ENCODE peak calls at places on chromosomes 12 and 14, in four cellular contexts. Y is heart right ventricle, P is heart left ventricle, K is Peyer's patch. U is an unnamed sample.
A peak's percentile ranks its signal among the peaks of the same experiment; 100 is the strongest.

GRCh38 chr14:52067873-52068740 is 752 bp downstream of the NID2 start:
- DNase-seq in K (no peak), Y (peak; percentile 58), P (peak; percentile 49), U (no peak)

GRCh38 chr14:106286697-106287290 is 760.4 kb downstream of the TMEM121 start:
- DNase-seq in Y (no peak), P (no peak), K (no peak), U (no peak)

GRCh38 chr14:54686219-54686870 is 119.4 kb downstream of the SAMD4A start:
- DNase-seq in Y (no peak), K (no peak), P (peak; percentile 79), U (no peak)

GRCh38 chr12:99154264-99154982 is 493.1 kb upstream of the GARIN6 start:
- DNase-seq in Y (no peak), P (peak; percentile 20), K (no peak), U (peak; percentile 7)

GRCh38 chr12:80272516-80272915 is 171.5 kb upstream of the PTPRQ start:
- DNase-seq in Y (no peak), P (no peak), K (no peak), U (no peak)

GRCh38 chr12:99393763-99394162 is 253.8 kb upstream of the GARIN6 start:
- DNase-seq in P (no peak), K (no peak), Y (no peak), U (no peak)

GRCh38 chr12:45350861-45351260 is 135.0 kb downstream of the ANO6 start:
- DNase-seq in P (no peak), K (no peak), Y (no peak), U (no peak)

GRCh38 chr12:78236264-78236663 is 405.6 kb downstream of the NAV3 start:
- DNase-seq in K (no peak), Y (no peak), P (no peak), U (no peak)

GRCh38 chr12:75852956-75853355 is 178.6 kb downstream of the PHLDA1 start:
- DNase-seq in Y (no peak), K (no peak), P (no peak), U (no peak)

GRCh38 chr12:25254271-25254880 is 3.6 kb upstream of the KRAS start:
- DNase-seq in P (no peak), K (no peak), Y (no peak), U (no peak)

GRCh38 chr14:54147758-54148157 is 191.1 kb upstream of the BMP4 start:
- DNase-seq in P (no peak), K (no peak), Y (no peak), U (no peak)

GRCh38 chr14:61491224-61491623 is 169.8 kb downstream of the PRKCH start:
- DNase-seq in K (no peak), Y (no peak), P (no peak), U (no peak)

GRCh38 chr12:121392325-121392716 is 7.6 kb upstream of the RNF34 start:
- DNase-seq in K (no peak), Y (no peak), P (no peak), U (no peak)

GRCh38 chr12:86264451-86265328 is 8.5 kb upstream of the MGAT4C start:
- DNase-seq in P (no peak), Y (peak; percentile 6), K (no peak), U (no peak)

GRCh38 chr12:114368685-114369084 is 37.3 kb downstream of the TBX5 start:
- DNase-seq in K (no peak), P (peak; percentile 18), Y (peak; percentile 19), U (no peak)

GRCh38 chr12:6792522-6793201 is 3.3 kb downstream of the CD4 start:
- DNase-seq in P (peak; percentile 42), Y (no peak), K (no peak), U (no peak)

GRCh38 chr14:56810341-56810740 is at the start of gene OTX2:
- DNase-seq in P (no peak), K (no peak), Y (no peak), U (no peak)

GRCh38 chr12:52636592-52637258 is 15.3 kb downstream of the KRT2 start:
- DNase-seq in K (no peak), Y (no peak), P (no peak), U (no peak)

GRCh38 chr12:120394483-120395367 is 25.8 kb upstream of the MSI1 start:
- DNase-seq in Y (no peak), P (no peak), K (no peak), U (peak; percentile 31)

GRCh38 chr14:93263416-93263815 is 56.4 kb downstream of the UBR7 start:
- DNase-seq in K (no peak), P (no peak), Y (no peak), U (no peak)

GRCh38 chr12:123363743-123364531 is 710 bp downstream of the SBNO1 start:
- DNase-seq in Y (peak; percentile 30), K (no peak), P (peak; percentile 10), U (no peak)

GRCh38 chr14:104112609-104113571 is 25.5 kb upstream of the KIF26A start:
- DNase-seq in P (no peak), Y (no peak), K (no peak), U (no peak)

GRCh38 chr12:124489915-124490583 is 77.4 kb downstream of the NCOR2 start:
- DNase-seq in K (no peak), P (no peak), Y (no peak), U (no peak)

GRCh38 chr14:106436310-106436905 is 910.0 kb downstream of the TMEM121 start:
- DNase-seq in P (no peak), Y (peak; percentile 33), K (peak; percentile 34), U (no peak)

GRCh38 chr14:72638021-72638420 is 255.9 kb downstream of the DPF3 start:
- DNase-seq in P (no peak), Y (no peak), K (no peak), U (peak; percentile 42)

GRCh38 chr12:98895086-98895651 is 250.1 kb downstream of the APAF1 start:
- DNase-seq in K (no peak), P (no peak), Y (no peak), U (no peak)

GRCh38 chr12:107405436-107405835 is 280.2 kb upstream of the PWP1 start:
- DNase-seq in Y (peak; percentile 48), P (peak; percentile 24), K (no peak), U (no peak)

GRCh38 chr14:100213956-100214767 is 24.8 kb upstream of the YY1 start:
- DNase-seq in P (peak; percentile 88), K (peak; percentile 93), Y (peak; percentile 92), U (peak; percentile 39)

GRCh38 chr14:103207038-103207403 is 83.8 kb downstream of the TNFAIP2 start:
- DNase-seq in K (peak; percentile 18), Y (peak; percentile 83), P (peak; percentile 71), U (no peak)

GRCh38 chr12:19244312-19244711 is 114.8 kb downstream of the PLEKHA5 start:
- DNase-seq in P (peak; percentile 18), K (no peak), Y (no peak), U (no peak)

GRCh38 chr14:54085841-54086240 is 129.2 kb upstream of the BMP4 start:
- DNase-seq in P (no peak), K (no peak), Y (no peak), U (no peak)

GRCh38 chr14:69259531-69260245 is at the start of gene GALNT16:
- DNase-seq in K (no peak), Y (peak; percentile 54), P (peak; percentile 43), U (no peak)
- H3K27me3 ChIP-seq in K (peaks cover 10% of the 10 kb centered on the region), Y (no peaks in the 10 kb centered on the region), P (peaks cover 62% of the 10 kb centered on the region), U (peaks cover 34% of the 10 kb centered on the region)

GRCh38 chr12:96327346-96327745 is 72.9 kb downstream of the CDK17 start:
- DNase-seq in K (peak; percentile 57), P (no peak), Y (no peak), U (no peak)
- H3K4me3 ChIP-seq in K (no peak overlapping the region), P (no peak overlapping the region), Y (no peak overlapping the region), U (no peak overlapping the region)

GRCh38 chr14:74419086-74419485 is 6.9 kb downstream of the SYNDIG1L start:
- DNase-seq in P (no peak), Y (no peak), K (no peak), U (no peak)
- H3K27me3 ChIP-seq in P (peaks cover 11% of the 10 kb centered on the region), Y (peaks cover 4% of the 10 kb centered on the region), K (no peaks in the 10 kb centered on the region), U (peaks cover 24% of the 10 kb centered on the region)

DNA sequence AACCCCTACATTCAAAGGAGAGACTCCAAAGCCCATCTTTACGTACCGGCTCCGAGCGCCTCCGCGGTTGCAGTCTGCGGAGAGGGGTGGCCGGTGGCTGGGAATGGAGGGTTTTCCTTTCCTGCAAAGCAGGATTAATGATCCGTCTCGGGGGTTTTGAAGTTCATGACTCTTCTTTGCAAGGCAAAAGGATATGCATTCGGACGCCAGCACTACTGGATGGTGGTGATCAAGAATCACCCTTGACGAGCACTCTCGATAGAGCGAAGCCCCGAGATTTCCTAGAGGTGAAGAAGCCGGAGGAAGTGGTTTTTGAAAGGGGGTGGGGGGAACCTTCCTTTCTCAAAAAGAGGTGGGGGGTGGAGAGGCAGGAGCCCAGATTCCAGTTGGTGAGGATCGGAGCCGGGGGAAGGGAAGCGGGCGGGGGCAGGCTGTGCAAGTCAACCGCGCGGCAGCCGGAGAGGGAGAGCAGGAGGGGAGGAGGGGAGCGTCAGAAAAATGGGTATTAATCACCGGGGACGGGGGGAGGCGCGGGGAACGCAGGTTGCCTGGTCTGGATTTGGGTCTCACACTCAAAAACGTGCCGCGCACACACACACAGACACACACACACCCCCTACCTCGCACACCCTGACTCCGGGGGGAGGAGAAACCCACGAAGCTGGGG is at the start of gene GRIN2B:
- DNase-seq in Y (no peak), P (no peak), K (no peak), U (peak; percentile 31)
- H3K4me3 ChIP-seq in Y (peak within 1 kb of the TSS; percentile 5), P (peak within 1 kb of the TSS; percentile 32), K (peak within 1 kb of the TSS; percentile 15), U (peak within 1 kb of the TSS; percentile 59)

GRCh38 chr14:59582845-59583509 is 6.4 kb upstream of the CCDC175 start:
- DNase-seq in K (no peak), P (no peak), Y (no peak), U (no peak)
- H3K27me3 ChIP-seq in K (no peaks in the 10 kb centered on the region), P (no peaks in the 10 kb centered on the region), Y (no peaks in the 10 kb centered on the region), U (no peaks in the 10 kb centered on the region)

GRCh38 chr14:95097385-95097784 is 59.9 kb downstream of the DICER1 start:
- DNase-seq in Y (no peak), P (no peak), K (no peak), U (no peak)
- H3K4me3 ChIP-seq in Y (no peak overlapping the region), P (no peak overlapping the region), K (no peak overlapping the region), U (no peak overlapping the region)

GRCh38 chr12:57909611-57910010 is 31.8 kb upstream of the ATP23 start:
- DNase-seq in K (no peak), P (no peak), Y (no peak), U (no peak)
- H3K27me3 ChIP-seq in K (no peaks in the 10 kb centered on the region), P (no peaks in the 10 kb centered on the region), Y (no peaks in the 10 kb centered on the region), U (peaks cover 11% of the 10 kb centered on the region)

U was measured in kidney epithelial cell.